ENCODE peak calls at places on chromosomes 11 and 22, in nine cellular contexts. One of them, this sample, is unnamed. For H3K27me3, the result is how much of the 10 kb centered on the place peaks cover.

GRCh38 chr11:34549271-34549670 is 35.7 kb upstream of the ELF5 start:
- DNase-seq in cardiac muscle cell: peak
- DNase-seq in heart right ventricle: no peak
- DNase-seq in heart left ventricle: no peak
- DNase-seq in IMR-90: no peak
- DNase-seq in fibroblast of lung: no peak
- DNase-seq in Panc1: no peak
- DNase-seq in stomach: no peak
- DNase-seq in HCT116: no peak
- DNase-seq in this sample: peak

GRCh38 chr11:113161671-113162589 is 152.5 kb upstream of the TTC12 start:
- DNase-seq in cardiac muscle cell: peak
- DNase-seq in heart right ventricle: no peak
- DNase-seq in heart left ventricle: no peak
- DNase-seq in IMR-90: no peak
- DNase-seq in fibroblast of lung: no peak
- DNase-seq in Panc1: no peak
- DNase-seq in stomach: peak
- DNase-seq in HCT116: no peak
- DNase-seq in this sample: no peak

GRCh38 chr22:29269731-29270474 is 1.8 kb downstream of the EWSR1 start:
- DNase-seq in cardiac muscle cell: peak
- DNase-seq in heart right ventricle: no peak
- DNase-seq in heart left ventricle: no peak
- DNase-seq in IMR-90: peak
- DNase-seq in fibroblast of lung: peak
- DNase-seq in Panc1: no peak
- DNase-seq in stomach: no peak
- DNase-seq in HCT116: no peak
- DNase-seq in this sample: no peak

GRCh38 chr11:110174645-110175310 is 81.6 kb downstream of the ZC3H12C start:
- DNase-seq in cardiac muscle cell: no peak
- DNase-seq in heart right ventricle: no peak
- DNase-seq in heart left ventricle: no peak
- DNase-seq in IMR-90: peak
- DNase-seq in fibroblast of lung: peak
- DNase-seq in Panc1: no peak
- DNase-seq in stomach: no peak
- DNase-seq in HCT116: no peak
- DNase-seq in this sample: no peak

GRCh38 chr11:47501095-47501494 is 51.8 kb downstream of the CELF1 start:
- DNase-seq in cardiac muscle cell: no peak
- DNase-seq in heart right ventricle: no peak
- DNase-seq in heart left ventricle: no peak
- DNase-seq in IMR-90: no peak
- DNase-seq in fibroblast of lung: no peak
- DNase-seq in Panc1: no peak
- DNase-seq in stomach: no peak
- DNase-seq in HCT116: no peak
- DNase-seq in this sample: no peak

GRCh38 chr11:74681686-74682651 is 49.3 kb downstream of the CHRDL2 start:
- DNase-seq in cardiac muscle cell: no peak
- DNase-seq in heart right ventricle: peak
- DNase-seq in heart left ventricle: no peak
- DNase-seq in IMR-90: peak
- DNase-seq in fibroblast of lung: no peak
- DNase-seq in Panc1: no peak
- DNase-seq in stomach: peak
- DNase-seq in HCT116: no peak
- DNase-seq in this sample: no peak

GRCh38 chr11:33044281-33044680 is 4.9 kb downstream of the TCP11L1 start:
- DNase-seq in cardiac muscle cell: no peak
- DNase-seq in heart right ventricle: no peak
- DNase-seq in heart left ventricle: no peak
- DNase-seq in IMR-90: peak
- DNase-seq in fibroblast of lung: peak
- DNase-seq in Panc1: no peak
- DNase-seq in stomach: no peak
- DNase-seq in HCT116: no peak
- DNase-seq in this sample: no peak

GRCh38 chr22:42901790-42902508 is 44.9 kb upstream of the ARFGAP3 start:
- DNase-seq in cardiac muscle cell: no peak
- DNase-seq in heart right ventricle: peak
- DNase-seq in heart left ventricle: no peak
- DNase-seq in IMR-90: no peak
- DNase-seq in fibroblast of lung: no peak
- DNase-seq in Panc1: no peak
- DNase-seq in stomach: no peak
- DNase-seq in HCT116: no peak
- DNase-seq in this sample: no peak

GRCh38 chr22:38415046-38415445 is 40.0 kb downstream of the KCNJ4 start:
- DNase-seq in cardiac muscle cell: no peak
- DNase-seq in heart right ventricle: no peak
- DNase-seq in heart left ventricle: peak
- DNase-seq in IMR-90: no peak
- DNase-seq in fibroblast of lung: no peak
- DNase-seq in Panc1: no peak
- DNase-seq in stomach: no peak
- DNase-seq in HCT116: no peak
- DNase-seq in this sample: no peak

GRCh38 chr11:117171648-117172051 is 6.9 kb upstream of the SIDT2 start:
- DNase-seq in cardiac muscle cell: peak
- DNase-seq in heart right ventricle: no peak
- DNase-seq in heart left ventricle: no peak
- DNase-seq in IMR-90: peak
- DNase-seq in fibroblast of lung: peak
- DNase-seq in Panc1: no peak
- DNase-seq in stomach: peak
- DNase-seq in HCT116: no peak
- DNase-seq in this sample: no peak

GRCh38 chr22:37283393-37283937 is 1.2 kb downstream of the CYTH4 start:
- DNase-seq in cardiac muscle cell: peak
- DNase-seq in heart right ventricle: no peak
- DNase-seq in heart left ventricle: peak
- DNase-seq in IMR-90: no peak
- DNase-seq in fibroblast of lung: no peak
- DNase-seq in Panc1: no peak
- DNase-seq in stomach: no peak
- DNase-seq in HCT116: no peak
- DNase-seq in this sample: no peak
- H3K4me3 ChIP-seq in cardiac muscle cell: no peak
- H3K4me3 ChIP-seq in heart right ventricle: peak
- H3K4me3 ChIP-seq in heart left ventricle: peak
- H3K4me3 ChIP-seq in IMR-90: no peak
- H3K4me3 ChIP-seq in fibroblast of lung: no peak
- H3K4me3 ChIP-seq in Panc1: no peak
- H3K4me3 ChIP-seq in stomach: peak
- H3K4me3 ChIP-seq in HCT116: no peak
- H3K4me3 ChIP-seq in this sample: no peak

GRCh38 chr11:13010737-13011342 is 1.7 kb downstream of the RASSF10 start:
- DNase-seq in cardiac muscle cell: peak
- DNase-seq in heart right ventricle: no peak
- DNase-seq in heart left ventricle: peak
- DNase-seq in IMR-90: no peak
- DNase-seq in fibroblast of lung: peak
- DNase-seq in Panc1: no peak
- DNase-seq in stomach: peak
- DNase-seq in HCT116: no peak
- DNase-seq in this sample: no peak

GRCh38 chr11:13011366-13012036 is 2.4 kb downstream of the RASSF10 start:
- DNase-seq in cardiac muscle cell: no peak
- DNase-seq in heart right ventricle: no peak
- DNase-seq in heart left ventricle: no peak
- DNase-seq in IMR-90: no peak
- DNase-seq in fibroblast of lung: no peak
- DNase-seq in Panc1: no peak
- DNase-seq in stomach: no peak
- DNase-seq in HCT116: no peak
- DNase-seq in this sample: no peak

GRCh38 chr11:13009921-13010736 is 1.0 kb downstream of the RASSF10 start:
- DNase-seq in cardiac muscle cell: peak
- DNase-seq in heart right ventricle: peak
- DNase-seq in heart left ventricle: peak
- DNase-seq in IMR-90: peak
- DNase-seq in fibroblast of lung: peak
- DNase-seq in Panc1: no peak
- DNase-seq in stomach: peak
- DNase-seq in HCT116: no peak
- DNase-seq in this sample: no peak

GRCh38 chr11:13013054-13013488 is 4.0 kb downstream of the RASSF10 start:
- DNase-seq in cardiac muscle cell: peak
- DNase-seq in heart right ventricle: no peak
- DNase-seq in heart left ventricle: no peak
- DNase-seq in IMR-90: no peak
- DNase-seq in fibroblast of lung: no peak
- DNase-seq in Panc1: no peak
- DNase-seq in stomach: no peak
- DNase-seq in HCT116: no peak
- DNase-seq in this sample: no peak

DNA sequence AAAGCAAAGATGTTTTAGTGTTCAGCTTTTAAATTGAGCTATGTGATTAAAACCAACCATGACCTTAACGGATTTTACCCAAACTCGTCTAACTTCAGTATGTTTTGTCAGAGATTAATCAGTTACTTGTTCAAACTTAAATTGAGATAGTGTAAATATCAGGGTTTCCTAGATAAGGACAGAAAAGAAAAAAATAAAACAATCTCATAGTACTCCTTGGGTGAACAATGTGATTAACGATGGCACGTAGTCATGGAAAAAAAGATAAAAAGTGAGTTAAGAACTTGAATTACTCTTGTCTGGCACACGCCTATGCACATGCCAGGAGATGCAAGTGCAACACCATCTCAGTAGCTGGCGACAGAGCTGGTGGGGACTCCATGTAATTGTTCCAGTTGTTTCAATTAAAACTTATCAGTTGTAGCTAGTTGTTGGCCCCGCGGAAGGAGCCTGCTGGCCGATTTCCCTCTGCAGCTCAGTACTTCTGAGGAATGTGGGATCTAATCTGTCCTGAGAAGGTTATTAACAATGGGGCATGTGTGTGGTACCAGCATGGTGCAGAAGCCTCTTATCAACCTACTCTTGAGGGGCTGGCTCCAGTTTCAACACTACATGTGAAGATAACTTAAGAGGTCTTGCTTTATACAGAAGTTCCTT is 3.0 kb downstream of the RASSF10 start:
- DNase-seq in cardiac muscle cell: peak
- DNase-seq in heart right ventricle: no peak
- DNase-seq in heart left ventricle: no peak
- DNase-seq in IMR-90: no peak
- DNase-seq in fibroblast of lung: peak
- DNase-seq in Panc1: no peak
- DNase-seq in stomach: peak
- DNase-seq in HCT116: no peak
- DNase-seq in this sample: peak
- H3K27me3 ChIP-seq in cardiac muscle cell: under half
- H3K27me3 ChIP-seq in heart right ventricle: half or more
- H3K27me3 ChIP-seq in heart left ventricle: half or more
- H3K27me3 ChIP-seq in IMR-90: half or more
- H3K27me3 ChIP-seq in fibroblast of lung: under half
- H3K27me3 ChIP-seq in Panc1: under half
- H3K27me3 ChIP-seq in stomach: under half
- H3K27me3 ChIP-seq in HCT116: under half
- H3K27me3 ChIP-seq in this sample: under half

DNA sequence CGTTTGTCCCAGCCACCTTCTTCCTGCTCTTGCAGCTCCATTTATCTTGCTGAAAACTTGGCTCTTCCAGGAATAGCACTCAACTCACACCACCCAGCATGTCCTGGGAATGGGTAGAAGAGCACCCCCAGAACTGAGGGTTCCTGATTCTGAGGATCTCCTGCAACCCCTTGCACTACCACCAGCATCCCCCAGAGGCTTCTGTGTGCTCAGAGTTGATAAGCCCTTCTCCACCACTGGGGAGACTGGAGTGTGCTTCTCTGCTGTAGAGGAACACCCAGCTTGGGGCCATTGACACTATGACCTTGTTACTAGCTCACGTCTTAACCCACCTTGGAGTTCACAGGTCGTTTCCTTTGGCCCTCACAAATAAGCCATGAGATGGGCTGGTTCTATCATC is 121.0 kb downstream of the GRIK4 start:
- DNase-seq in cardiac muscle cell: no peak
- DNase-seq in heart right ventricle: no peak
- DNase-seq in heart left ventricle: no peak
- DNase-seq in IMR-90: no peak
- DNase-seq in fibroblast of lung: no peak
- DNase-seq in Panc1: no peak
- DNase-seq in stomach: no peak
- DNase-seq in HCT116: no peak
- DNase-seq in this sample: no peak
- TF ChIP-seq CTCF in cardiac muscle cell: peak
- TF ChIP-seq CTCF in heart right ventricle: no peak
- TF ChIP-seq CTCF in heart left ventricle: no peak
- TF ChIP-seq CTCF in IMR-90: no peak
- TF ChIP-seq CTCF in fibroblast of lung: peak
- TF ChIP-seq CTCF in Panc1: no peak
- TF ChIP-seq CTCF in stomach: no peak
- TF ChIP-seq CTCF in HCT116: peak
- TF ChIP-seq CTCF in this sample: peak

GRCh38 chr11:92769125-92769524 is 200.3 kb upstream of the MTNR1B start:
- DNase-seq in cardiac muscle cell: no peak
- DNase-seq in heart right ventricle: no peak
- DNase-seq in heart left ventricle: no peak
- DNase-seq in IMR-90: no peak
- DNase-seq in fibroblast of lung: no peak
- DNase-seq in Panc1: no peak
- DNase-seq in stomach: no peak
- DNase-seq in HCT116: no peak
- DNase-seq in this sample: no peak

GRCh38 chr11:92765418-92765817 is 204.0 kb upstream of the MTNR1B start:
- DNase-seq in cardiac muscle cell: no peak
- DNase-seq in heart right ventricle: no peak
- DNase-seq in heart left ventricle: no peak
- DNase-seq in IMR-90: no peak
- DNase-seq in fibroblast of lung: no peak
- DNase-seq in Panc1: no peak
- DNase-seq in stomach: no peak
- DNase-seq in HCT116: no peak
- DNase-seq in this sample: no peak

GRCh38 chr11:92764128-92764527 is 205.3 kb upstream of the MTNR1B start:
- DNase-seq in cardiac muscle cell: no peak
- DNase-seq in heart right ventricle: no peak
- DNase-seq in heart left ventricle: no peak
- DNase-seq in IMR-90: no peak
- DNase-seq in fibroblast of lung: no peak
- DNase-seq in Panc1: no peak
- DNase-seq in stomach: no peak
- DNase-seq in HCT116: no peak
- DNase-seq in this sample: no peak

GRCh38 chr11:92767416-92767815 is 202.0 kb upstream of the MTNR1B start:
- DNase-seq in cardiac muscle cell: no peak
- DNase-seq in heart right ventricle: no peak
- DNase-seq in heart left ventricle: no peak
- DNase-seq in IMR-90: no peak
- DNase-seq in fibroblast of lung: no peak
- DNase-seq in Panc1: no peak
- DNase-seq in stomach: no peak
- DNase-seq in HCT116: no peak
- DNase-seq in this sample: no peak

DNA sequence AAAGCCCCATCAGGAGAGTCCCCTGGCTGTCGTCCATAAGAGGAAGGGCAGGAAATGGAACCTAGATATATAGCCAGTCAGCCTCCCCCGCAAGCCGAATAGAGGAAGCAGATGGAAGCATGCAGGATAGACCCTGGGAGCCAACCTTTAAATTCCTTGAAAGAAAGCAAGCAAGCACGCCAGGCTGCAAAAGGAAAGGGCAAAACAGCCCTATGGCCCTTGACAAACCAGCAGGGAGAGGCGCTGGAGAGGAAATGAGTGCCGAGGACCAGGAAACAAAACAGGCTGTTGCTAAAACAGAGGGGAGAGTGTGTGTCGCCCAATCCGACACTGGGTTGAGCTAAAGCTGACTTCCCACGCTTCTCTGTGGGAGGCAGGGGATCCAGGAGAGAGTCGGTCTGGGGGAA is 203.5 kb upstream of the MTNR1B start:
- DNase-seq in cardiac muscle cell: no peak
- DNase-seq in heart right ventricle: peak
- DNase-seq in heart left ventricle: no peak
- DNase-seq in IMR-90: peak
- DNase-seq in fibroblast of lung: peak
- DNase-seq in Panc1: no peak
- DNase-seq in stomach: no peak
- DNase-seq in HCT116: no peak
- DNase-seq in this sample: peak
- H3K4me3 ChIP-seq in cardiac muscle cell: no peak
- H3K4me3 ChIP-seq in heart right ventricle: peak
- H3K4me3 ChIP-seq in heart left ventricle: peak
- H3K4me3 ChIP-seq in IMR-90: no peak
- H3K4me3 ChIP-seq in fibroblast of lung: no peak
- H3K4me3 ChIP-seq in Panc1: peak
- H3K4me3 ChIP-seq in stomach: peak
- H3K4me3 ChIP-seq in HCT116: no peak
- H3K4me3 ChIP-seq in this sample: no peak

This sample was measured in kidney epithelial cell.